ENCODE peak calls at places on chromosomes 12 and 14, in four cellular contexts. T is lung; N is heart left ventricle; L is naive thymus-derived CD4-positive, alpha-beta T cell. M is an unnamed sample. For H3K4me1, the result is how much of the 10 kb centered on the place peaks cover.

GRCh38 chr14:104461676-104462443 is 117.7 kb upstream of the C14orf180 start:
- DNase-seq in T (peak), N (no peak), L (no peak), M (no peak)

GRCh38 chr12:108583971-108584370 is 13.9 kb downstream of the TMEM119 start:
- DNase-seq in T (no peak), N (no peak), L (no peak), M (no peak)

GRCh38 chr12:42482820-42483533 is 106.6 kb downstream of the PRICKLE1 start:
- DNase-seq in T (peak), N (peak), L (no peak), M (peak)

GRCh38 chr14:101228949-101229541 is 325.5 kb upstream of the RTL1 start:
- DNase-seq in T (no peak), N (no peak), L (no peak), M (no peak)

GRCh38 chr14:100994757-100995156 is 91.2 kb upstream of the RTL1 start:
- DNase-seq in T (no peak), N (no peak), L (no peak), M (no peak)

GRCh38 chr12:78118036-78118435 is 287.3 kb downstream of the NAV3 start:
- DNase-seq in T (no peak), N (no peak), L (no peak), M (no peak)

GRCh38 chr12:27456618-27457017 is 10.1 kb downstream of the SMCO2 start:
- DNase-seq in T (no peak), N (no peak), L (no peak), M (no peak)

GRCh38 chr14:76282581-76282980 is 93.4 kb upstream of the ESRRB start:
- DNase-seq in T (no peak), N (no peak), L (no peak), M (no peak)

GRCh38 chr12:59808317-59808910 is 212.6 kb downstream of the SLC16A7 start:
- DNase-seq in T (no peak), N (no peak), L (peak), M (no peak)

GRCh38 chr12:124764451-124764850 is 99.2 kb downstream of the SCARB1 start:
- DNase-seq in T (no peak), N (no peak), L (no peak), M (peak)

GRCh38 chr12:76158518-76159321 is 74.2 kb upstream of the NAP1L1 start:
- DNase-seq in T (peak), N (peak), L (peak), M (peak)

GRCh38 chr14:91283666-91284065 is 39.2 kb upstream of the GPR68 start:
- DNase-seq in T (no peak), N (no peak), L (no peak), M (no peak)

GRCh38 chr12:71004578-71004977 is 84.0 kb upstream of the PTPRR start:
- DNase-seq in T (no peak), N (no peak), L (no peak), M (no peak)

GRCh38 chr14:92917041-92917940 is 5.7 kb upstream of the CHGA start:
- DNase-seq in T (no peak), N (no peak), L (no peak), M (no peak)

GRCh38 chr12:96981053-96981452 is 74.0 kb downstream of the NEDD1 start:
- DNase-seq in T (no peak), N (no peak), L (no peak), M (no peak)

GRCh38 chr12:9064815-9065606 is 50.7 kb downstream of the A2M start:
- DNase-seq in T (peak), N (peak), L (no peak), M (no peak)

GRCh38 chr14:97709552-97709951 is 912.4 kb downstream of the VRK1 start:
- DNase-seq in T (no peak), N (no peak), L (peak), M (peak)

DNA sequence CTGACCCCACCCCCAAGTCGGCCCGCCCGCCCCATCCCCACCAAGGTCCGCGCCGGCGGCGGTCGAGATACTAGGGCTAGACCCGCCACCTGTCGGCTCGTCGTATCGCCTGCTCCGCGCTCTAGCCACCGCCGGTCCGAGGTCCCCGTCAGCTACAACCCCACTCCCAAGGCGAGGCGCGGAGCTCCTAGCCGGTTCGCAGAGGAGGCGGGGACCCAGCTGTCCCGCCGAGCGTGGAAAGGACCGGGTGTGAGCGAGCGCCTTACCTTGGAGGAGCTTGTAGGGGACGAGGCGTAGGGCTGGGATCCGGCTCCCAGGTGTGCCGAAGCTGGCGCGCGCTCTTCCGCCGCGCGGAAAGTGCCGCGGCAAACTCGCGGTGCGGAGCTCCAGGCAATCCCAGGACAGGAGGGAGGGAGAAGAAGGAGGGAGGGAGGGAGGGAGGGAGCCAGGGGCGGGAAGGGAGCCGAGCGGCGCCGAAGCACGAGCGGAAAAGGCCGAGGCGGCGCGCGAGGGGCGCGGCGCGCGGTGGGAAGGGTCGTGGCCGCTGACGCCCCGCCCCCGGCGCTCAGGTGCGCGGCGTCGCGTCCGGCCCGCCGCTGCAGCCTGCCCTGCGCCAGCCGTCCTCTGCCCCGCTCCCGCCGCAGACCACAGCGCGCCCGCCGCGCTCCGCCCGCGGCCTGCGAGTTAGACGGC is at the start of gene PAWR:
- DNase-seq in T (peak), N (peak), L (no peak), M (no peak)
- H3K27ac ChIP-seq in T (peak), N (peak), L (no peak), M (no peak)

DNA sequence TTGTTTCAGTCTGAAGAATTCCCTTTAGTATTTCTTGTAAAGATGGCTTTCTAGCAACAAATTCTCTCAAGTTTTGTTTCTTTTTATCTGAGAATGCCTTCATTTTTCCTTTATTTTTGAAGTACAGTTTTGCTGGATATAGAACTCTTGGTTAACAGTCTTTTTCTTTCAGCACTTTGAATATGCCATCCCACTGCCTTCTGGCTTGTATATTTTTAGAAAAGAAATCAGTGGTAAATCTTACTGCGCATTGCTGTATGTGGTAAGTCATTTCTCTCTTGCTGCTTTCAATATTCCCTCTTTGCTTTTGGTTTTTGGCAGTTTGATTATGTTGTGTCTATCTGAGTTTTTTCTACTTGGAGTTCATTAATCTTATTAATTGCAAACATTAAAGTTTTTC is 16.8 kb upstream of the PPM1A start:
- DNase-seq in T (no peak), N (no peak), L (no peak), M (no peak)
- H3K4me1 ChIP-seq in T (under half), N (under half), L (under half), M (under half)

DNA sequence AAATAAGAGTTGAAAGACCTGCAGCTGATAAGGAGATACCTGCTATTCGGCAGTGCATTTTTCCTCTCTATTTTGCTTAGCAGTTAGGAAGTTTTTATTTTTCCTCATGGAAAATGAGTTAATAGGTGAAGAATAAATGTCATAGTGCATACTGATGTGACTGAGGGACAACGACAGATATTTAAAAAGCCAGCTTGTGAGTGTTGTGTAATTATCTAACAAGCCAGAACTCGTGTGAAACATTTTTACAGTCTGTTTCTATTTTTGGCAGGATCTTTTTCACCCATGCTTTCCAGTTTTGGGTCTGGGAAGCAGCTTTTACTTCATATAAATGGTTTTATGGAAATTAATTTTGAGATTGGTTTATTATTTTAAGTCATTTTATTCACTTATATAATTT is 2.9 kb downstream of the FBXO34 start:
- DNase-seq in T (no peak), N (no peak), L (no peak), M (no peak)
- H3K27ac ChIP-seq in T (no peak), N (peak), L (no peak), M (no peak)

GRCh38 chr12:56632701-56633464 is 2.8 kb upstream of the BAZ2A start:
- DNase-seq in T (no peak), N (no peak), L (no peak), M (no peak)
- H3K4me1 ChIP-seq in T (under half), N (half or more), L (half or more), M (half or more)

GRCh38 chr12:24416423-24417109 is 467.1 kb upstream of the SOX5 start:
- DNase-seq in T (no peak), N (no peak), L (no peak), M (no peak)
- H3K27ac ChIP-seq in T (no peak), N (no peak), L (no peak), M (no peak)

DNA sequence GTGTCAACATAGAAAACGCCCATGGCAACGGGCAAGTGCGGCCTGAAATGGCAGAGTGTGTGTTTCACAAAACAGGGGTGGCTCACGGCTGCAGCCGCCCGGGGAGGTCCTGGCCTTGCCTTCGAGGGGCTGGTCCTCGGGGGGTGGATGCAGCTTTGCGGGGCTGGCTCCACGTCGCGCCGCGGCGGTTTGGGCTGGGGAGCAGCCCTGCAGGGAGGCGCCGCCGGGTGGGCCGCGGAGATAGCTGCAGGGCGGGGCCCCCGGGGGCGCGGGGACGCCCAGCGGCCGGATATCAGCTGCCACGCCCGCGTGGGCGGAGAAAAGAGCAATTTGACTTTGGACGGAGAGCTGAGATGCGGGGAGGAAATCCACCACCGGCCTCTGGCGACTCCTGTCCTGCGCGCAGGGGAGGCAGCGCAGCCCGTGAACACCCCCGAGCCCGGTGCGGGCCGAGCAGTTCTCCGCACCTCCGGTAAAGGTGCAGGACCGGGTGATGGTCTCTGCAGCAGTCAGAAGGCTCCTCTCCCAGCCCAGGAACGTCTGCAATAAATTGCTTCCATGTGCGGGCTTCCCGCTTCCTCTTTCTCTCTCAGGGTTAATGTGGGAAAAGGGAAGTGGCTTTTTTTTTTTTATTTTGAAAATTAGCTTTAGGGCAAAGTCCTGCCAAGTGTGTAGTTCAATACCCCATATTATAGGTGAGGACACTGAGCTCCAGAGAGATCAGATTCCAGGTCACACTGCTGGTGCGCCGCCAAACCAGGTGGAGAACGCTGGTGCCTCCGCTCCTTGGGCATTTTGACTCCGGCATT is 110.5 kb downstream of the ARF6 start:
- DNase-seq in T (peak), N (peak), L (peak), M (peak)
- H3K4me1 ChIP-seq in T (under half), N (under half), L (under half), M (half or more)

DNA sequence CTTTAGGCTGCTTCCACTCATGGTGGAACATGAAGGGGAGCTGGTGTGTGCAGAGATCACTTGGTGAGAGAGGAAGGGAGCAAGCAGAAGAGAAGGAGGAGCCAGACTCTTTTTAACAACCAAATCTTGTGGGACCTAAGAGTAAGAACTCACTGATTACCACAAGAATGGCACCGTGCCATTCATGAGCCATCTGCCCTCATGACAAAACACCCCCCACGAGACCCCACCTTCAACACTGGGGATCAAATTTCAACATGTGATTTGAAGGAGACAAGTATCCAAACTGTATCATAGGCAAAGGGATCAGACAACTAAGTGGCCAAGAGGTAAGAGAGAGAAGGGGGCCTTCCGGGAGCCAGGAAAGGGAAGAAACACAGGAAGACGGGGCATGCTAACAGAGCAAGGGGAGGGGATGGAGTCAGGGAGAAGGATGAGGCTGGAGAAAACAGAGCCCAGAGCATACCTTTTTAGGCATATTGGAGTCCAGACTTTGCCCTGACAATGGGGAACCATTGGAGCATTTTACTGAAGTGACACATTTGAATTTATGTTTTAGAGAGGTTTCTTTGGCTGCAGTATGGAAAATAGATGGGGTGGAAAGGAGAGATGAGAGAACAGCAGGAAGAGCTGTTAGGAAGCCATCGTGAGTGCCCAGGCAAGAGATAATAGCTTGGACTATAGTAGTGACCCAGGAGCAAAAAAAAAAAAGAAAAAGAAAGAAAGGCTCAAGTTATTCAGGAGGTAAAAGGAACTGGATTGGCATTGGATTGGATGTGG is 204.4 kb upstream of the NUDT4 start:
- DNase-seq in T (no peak), N (no peak), L (no peak), M (no peak)
- H3K27ac ChIP-seq in T (peak), N (peak), L (no peak), M (no peak)

GRCh38 chr12:31832740-31833540 is 104.1 kb upstream of the AMN1 start:
- DNase-seq in T (no peak), N (no peak), L (peak), M (peak)

GRCh38 chr12:31835276-31835882 is 106.6 kb upstream of the AMN1 start:
- DNase-seq in T (no peak), N (no peak), L (no peak), M (no peak)

GRCh38 chr12:31837913-31838312 is 109.1 kb upstream of the AMN1 start:
- DNase-seq in T (no peak), N (no peak), L (no peak), M (no peak)

GRCh38 chr12:31833541-31833840 is 104.7 kb upstream of the AMN1 start:
- DNase-seq in T (no peak), N (no peak), L (no peak), M (no peak)

DNA sequence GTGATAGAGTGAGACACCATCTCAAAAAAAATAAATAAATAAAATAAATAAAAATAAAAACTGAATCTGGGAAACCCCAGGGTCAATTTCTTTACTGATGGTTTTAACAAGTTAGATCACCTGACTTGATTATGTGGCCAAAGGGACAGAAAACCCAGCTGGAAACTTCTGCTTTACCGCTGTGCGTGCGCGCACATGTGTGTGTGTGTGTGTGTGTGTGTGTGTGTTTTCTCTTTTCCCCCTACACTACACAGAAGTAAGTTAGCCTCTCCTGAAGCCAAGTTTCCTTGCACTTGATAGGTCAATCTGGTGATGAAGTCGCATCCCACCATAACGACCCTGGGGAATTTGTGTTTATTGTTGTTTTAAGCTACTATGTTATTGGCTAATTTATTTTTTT is 105.3 kb upstream of the AMN1 start:
- DNase-seq in T (no peak), N (no peak), L (no peak), M (no peak)
- H3K4me1 ChIP-seq in T (under half), N (under half), L (under half), M (under half)

DNA sequence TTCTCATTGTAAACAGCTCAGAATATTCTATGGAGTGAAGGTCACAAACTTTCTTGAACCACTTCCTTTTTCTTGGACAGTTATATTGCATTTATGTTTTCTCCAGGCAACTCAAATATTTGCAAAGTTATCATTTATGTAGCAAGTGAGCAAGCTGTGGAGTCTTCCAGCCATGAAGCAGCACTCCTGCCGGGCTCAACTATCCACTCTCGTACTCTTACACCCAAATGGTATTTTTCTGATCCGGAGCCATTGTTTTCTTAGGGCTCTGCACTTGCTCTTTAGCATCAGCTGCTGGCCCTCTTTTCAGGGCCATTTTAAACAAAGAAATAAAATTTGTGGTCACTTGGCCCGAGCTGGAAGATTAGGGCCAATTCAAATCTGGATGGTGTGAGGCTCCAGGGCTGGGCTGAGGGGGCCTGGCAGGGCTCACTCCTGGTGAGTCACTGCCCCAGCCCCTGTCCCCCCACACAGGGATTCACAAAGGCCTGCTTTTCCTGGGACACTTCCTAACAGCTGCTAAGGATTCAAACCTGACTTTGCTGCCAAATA is 19.7 kb downstream of the SYNE3 start:
- DNase-seq in T (no peak), N (peak), L (no peak), M (no peak)
- H3K27ac ChIP-seq in T (no peak), N (peak), L (peak), M (no peak)

M was measured in CD8-positive, alpha-beta T cell.